ENCODE peak calls at places on chromosomes 16 and 17, in six cellular contexts. V, J, S, H, F and W are unnamed samples.

GRCh38 chr17:8387914-8388651 is 5.1 kb upstream of the RPL26 start:
- DNase-seq in V (no peak), J (no peak), S (no peak), H (no peak), F (no peak), W (no peak)

GRCh38 chr17:16215965-16216316 is 607 bp upstream of the NCOR1 start:
- DNase-seq in V (no peak), J (no peak), S (no peak), H (no peak), F (no peak), W (no peak)

GRCh38 chr16:64626771-64627170 is 495.1 kb downstream of the CDH11 start:
- DNase-seq in V (no peak), J (no peak), S (no peak), H (no peak), F (no peak), W (no peak)

GRCh38 chr17:13031718-13032350 is 14.0 kb upstream of the ELAC2 start:
- DNase-seq in V (peak), J (no peak), S (peak), H (no peak), F (peak), W (no peak)

GRCh38 chr17:15978606-15979005 is 20.9 kb downstream of the ZSWIM7 start:
- DNase-seq in V (no peak), J (no peak), S (no peak), H (no peak), F (no peak), W (no peak)

GRCh38 chr16:18832613-18833012 is 31.3 kb upstream of the ARL6IP1 start:
- DNase-seq in V (no peak), J (no peak), S (no peak), H (no peak), F (no peak), W (no peak)

GRCh38 chr16:57388359-57389086 is 16.0 kb upstream of the CCL17 start:
- DNase-seq in V (no peak), J (no peak), S (no peak), H (no peak), F (no peak), W (no peak)

GRCh38 chr17:36884495-36885160 is 52.6 kb upstream of the LHX1 start:
- DNase-seq in V (no peak), J (no peak), S (no peak), H (no peak), F (no peak), W (no peak)

GRCh38 chr16:49592507-49593422 is 219.2 kb downstream of the C16orf78 start:
- DNase-seq in V (no peak), J (no peak), S (peak), H (no peak), F (peak), W (peak)

GRCh38 chr16:65546353-65546791 is 424.5 kb upstream of the CDH11 start:
- DNase-seq in V (no peak), J (no peak), S (peak), H (no peak), F (peak), W (no peak)

GRCh38 chr17:8150194-8151119 is 1.7 kb downstream of the PER1 start:
- DNase-seq in V (no peak), J (no peak), S (peak), H (no peak), F (no peak), W (no peak)

GRCh38 chr16:65783709-65784474 is 582.6 kb upstream of the CDH5 start:
- DNase-seq in V (no peak), J (no peak), S (peak), H (no peak), F (peak), W (no peak)

GRCh38 chr16:15726715-15727114 is 76.7 kb downstream of the NDE1 start:
- DNase-seq in V (no peak), J (no peak), S (no peak), H (no peak), F (no peak), W (no peak)

GRCh38 chr16:85329999-85330693 is 217.9 kb upstream of the CIBAR2 start:
- DNase-seq in V (no peak), J (no peak), S (no peak), H (no peak), F (no peak), W (no peak)

GRCh38 chr16:9820481-9821246 is 361.6 kb downstream of the GRIN2A start:
- DNase-seq in V (no peak), J (no peak), S (no peak), H (no peak), F (no peak), W (no peak)

GRCh38 chr17:31573861-31574260 is 182.4 kb downstream of the RAB11FIP4 start:
- DNase-seq in V (no peak), J (no peak), S (no peak), H (no peak), F (no peak), W (no peak)

GRCh38 chr17:58247511-58248363 is 9.4 kb downstream of the LPO start:
- DNase-seq in V (no peak), J (no peak), S (no peak), H (no peak), F (no peak), W (peak)

GRCh38 chr17:27481327-27481726 is 25.1 kb downstream of the KSR1 start:
- DNase-seq in V (no peak), J (no peak), S (no peak), H (no peak), F (no peak), W (no peak)

GRCh38 chr16:57087003-57087402 is 5.4 kb upstream of the CPNE2 start:
- DNase-seq in V (no peak), J (no peak), S (no peak), H (no peak), F (no peak), W (no peak)

GRCh38 chr16:88963583-88963982 is 13.4 kb downstream of the CBFA2T3 start:
- DNase-seq in V (no peak), J (no peak), S (no peak), H (no peak), F (no peak), W (no peak)

GRCh38 chr17:46044286-46044928 is 45.4 kb downstream of the STH start:
- DNase-seq in V (peak), J (peak), S (peak), H (peak), F (peak), W (peak)

GRCh38 chr17:69539274-69539673 is 124.8 kb downstream of the MAP2K6 start:
- DNase-seq in V (no peak), J (no peak), S (no peak), H (no peak), F (peak), W (peak)

GRCh38 chr17:77436058-77436442 is 295.3 kb downstream of the SEC14L1 start:
- DNase-seq in V (no peak), J (no peak), S (peak), H (no peak), F (peak), W (no peak)

GRCh38 chr16:6081320-6081976 is 983.9 kb upstream of the EEF2KMT start:
- DNase-seq in V (no peak), J (no peak), S (no peak), H (no peak), F (peak), W (no peak)

GRCh38 chr17:74431568-74432483 is at the start of gene GPRC5C:
- DNase-seq in V (no peak), J (no peak), S (peak), H (peak), F (peak), W (peak)

GRCh38 chr16:69176033-69176780 is 10.8 kb upstream of the SNTB2 start:
- DNase-seq in V (peak), J (peak), S (peak), H (no peak), F (peak), W (peak)

GRCh38 chr16:84907575-84907974 is 87.8 kb downstream of the CRISPLD2 start:
- DNase-seq in V (no peak), J (peak), S (peak), H (peak), F (peak), W (no peak)

GRCh38 chr16:85891776-85892166 is 7.2 kb upstream of the IRF8 start:
- DNase-seq in V (no peak), J (no peak), S (no peak), H (no peak), F (no peak), W (peak)

GRCh38 chr16:84233748-84234147 is 6.1 kb downstream of the KCNG4 start:
- DNase-seq in V (no peak), J (no peak), S (no peak), H (no peak), F (no peak), W (no peak)

GRCh38 chr16:87464691-87465300 is 28.0 kb downstream of the ZCCHC14 start:
- DNase-seq in V (peak), J (peak), S (peak), H (peak), F (peak), W (peak)

GRCh38 chr16:87466975-87467501 is 25.8 kb downstream of the ZCCHC14 start:
- DNase-seq in V (no peak), J (no peak), S (no peak), H (no peak), F (no peak), W (no peak)

GRCh38 chr16:87463722-87464690 is 28.8 kb downstream of the ZCCHC14 start:
- DNase-seq in V (peak), J (no peak), S (peak), H (peak), F (peak), W (peak)

GRCh38 chr16:87468550-87468949 is 24.3 kb downstream of the ZCCHC14 start:
- DNase-seq in V (no peak), J (no peak), S (no peak), H (no peak), F (no peak), W (no peak)

DNA sequence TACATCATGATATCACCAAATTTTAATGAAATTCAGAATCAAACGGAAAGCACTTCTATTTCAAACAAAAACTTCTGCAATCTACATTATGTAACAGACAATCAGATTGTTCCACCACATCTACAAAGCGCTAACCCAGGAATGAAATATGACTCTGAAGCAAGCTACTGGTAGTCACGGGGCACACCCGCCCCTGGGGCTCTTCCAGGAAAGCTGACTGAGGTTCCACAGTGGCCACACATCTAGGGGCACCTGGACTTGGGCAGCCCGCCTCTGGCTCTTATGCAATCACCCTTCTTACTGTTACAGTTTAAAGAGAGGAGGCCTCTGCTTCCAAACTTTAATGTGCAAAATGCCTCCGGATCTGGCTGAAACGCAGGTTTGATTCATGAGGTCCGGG is 27.5 kb downstream of the ZCCHC14 start:
- DNase-seq in V (peak), J (peak), S (peak), H (peak), F (peak), W (no peak)
- H3K4me3 ChIP-seq in V (peak), J (peak), S (no peak), H (no peak), F (peak), W (no peak)

GRCh38 chr17:44759096-44759915 is 518 bp downstream of the ADAM11 start:
- DNase-seq in V (no peak), J (no peak), S (no peak), H (no peak), F (no peak), W (peak)
- H3K4me3 ChIP-seq in V (peak), J (peak), S (peak), H (peak), F (peak), W (no peak)

DNA sequence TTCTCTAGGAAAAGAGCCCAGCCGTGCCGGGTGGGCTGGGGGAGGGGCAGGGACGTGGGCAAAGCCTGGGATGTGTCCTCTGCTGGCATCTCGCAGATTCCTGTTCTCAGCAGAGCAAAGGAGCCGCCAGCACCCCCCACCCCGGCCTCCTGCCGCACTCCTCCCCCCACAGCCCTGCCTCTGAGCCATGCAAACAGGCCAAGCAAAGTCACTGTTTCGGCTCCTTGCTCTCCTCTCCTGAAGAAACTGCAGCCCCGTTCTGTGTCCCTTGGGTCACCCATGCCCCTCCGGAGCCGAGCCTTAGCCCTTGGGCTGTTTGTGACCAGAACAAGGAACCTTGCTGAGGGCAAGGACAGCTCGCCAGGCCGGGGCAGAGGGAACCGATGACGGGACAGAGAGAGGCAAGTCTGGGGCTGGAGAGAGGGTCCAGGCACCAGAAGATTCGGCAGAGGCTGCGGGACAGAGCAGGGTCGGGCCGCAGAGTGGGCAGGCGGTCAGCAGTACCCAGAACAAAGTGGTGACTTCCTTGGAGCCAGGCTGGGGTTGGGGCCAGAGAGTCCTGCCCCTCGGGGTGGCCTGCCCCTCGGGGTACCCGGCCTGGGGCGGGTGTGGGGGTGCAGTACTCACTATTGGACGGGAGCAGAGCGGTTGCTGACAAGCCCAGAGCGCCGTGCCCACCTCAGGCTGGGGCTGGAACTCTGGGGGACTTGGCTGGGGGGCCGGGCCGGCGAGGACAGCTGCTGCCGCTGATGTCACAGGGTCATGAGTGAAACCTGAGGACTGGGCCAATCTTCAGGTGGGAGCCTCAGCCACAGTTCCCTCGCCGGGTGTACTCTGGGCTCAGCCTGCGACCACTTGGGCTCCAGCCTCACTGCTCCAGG is 9.2 kb upstream of the PRR29 start:
- DNase-seq in V (no peak), J (no peak), S (peak), H (no peak), F (no peak), W (no peak)
- H3K4me3 ChIP-seq in V (no peak), J (no peak), S (no peak), H (no peak), F (no peak), W (no peak)

GRCh38 chr17:3572231-3572630 is 14.6 kb upstream of the TRPV3 start:
- DNase-seq in V (no peak), J (no peak), S (no peak), H (no peak), F (no peak), W (no peak)

GRCh38 chr17:3575506-3575905 is 17.9 kb upstream of the TRPV3 start:
- DNase-seq in V (no peak), J (peak), S (peak), H (no peak), F (peak), W (no peak)

GRCh38 chr17:3573246-3574100 is 15.9 kb upstream of the TRPV3 start:
- DNase-seq in V (no peak), J (no peak), S (no peak), H (no peak), F (no peak), W (no peak)

GRCh38 chr17:3576970-3577369 is 19.4 kb upstream of the TRPV3 start:
- DNase-seq in V (no peak), J (no peak), S (no peak), H (no peak), F (no peak), W (no peak)

GRCh38 chr17:3574231-3574630 is 16.6 kb upstream of the TRPV3 start:
- DNase-seq in V (no peak), J (no peak), S (no peak), H (no peak), F (no peak), W (no peak)
- H3K4me3 ChIP-seq in V (no peak), J (no peak), S (no peak), H (no peak), F (no peak), W (no peak)

GRCh38 chr17:65560628-65561371 is 648 bp downstream of the AXIN2 start:
- DNase-seq in V (peak), J (no peak), S (peak), H (peak), F (peak), W (peak)

GRCh38 chr17:65558311-65558682 is 3.2 kb downstream of the AXIN2 start:
- DNase-seq in V (no peak), J (no peak), S (no peak), H (no peak), F (no peak), W (no peak)

GRCh38 chr17:65559802-65560627 is 1.4 kb downstream of the AXIN2 start:
- DNase-seq in V (no peak), J (no peak), S (peak), H (no peak), F (peak), W (peak)

GRCh38 chr17:65558683-65559311 is 2.7 kb downstream of the AXIN2 start:
- DNase-seq in V (no peak), J (no peak), S (no peak), H (no peak), F (no peak), W (no peak)

GRCh38 chr17:65559483-65559801 is 2.0 kb downstream of the AXIN2 start:
- DNase-seq in V (no peak), J (no peak), S (no peak), H (no peak), F (no peak), W (no peak)
- H3K4me3 ChIP-seq in V (peak), J (peak), S (peak), H (no peak), F (peak), W (peak)

GRCh38 chr17:67390646-67391480 is 13.8 kb downstream of the PITPNC1 start:
- DNase-seq in V (peak), J (peak), S (peak), H (peak), F (peak), W (peak)
- H3K4me3 ChIP-seq in V (peak), J (no peak), S (no peak), H (no peak), F (peak), W (no peak)

DNA sequence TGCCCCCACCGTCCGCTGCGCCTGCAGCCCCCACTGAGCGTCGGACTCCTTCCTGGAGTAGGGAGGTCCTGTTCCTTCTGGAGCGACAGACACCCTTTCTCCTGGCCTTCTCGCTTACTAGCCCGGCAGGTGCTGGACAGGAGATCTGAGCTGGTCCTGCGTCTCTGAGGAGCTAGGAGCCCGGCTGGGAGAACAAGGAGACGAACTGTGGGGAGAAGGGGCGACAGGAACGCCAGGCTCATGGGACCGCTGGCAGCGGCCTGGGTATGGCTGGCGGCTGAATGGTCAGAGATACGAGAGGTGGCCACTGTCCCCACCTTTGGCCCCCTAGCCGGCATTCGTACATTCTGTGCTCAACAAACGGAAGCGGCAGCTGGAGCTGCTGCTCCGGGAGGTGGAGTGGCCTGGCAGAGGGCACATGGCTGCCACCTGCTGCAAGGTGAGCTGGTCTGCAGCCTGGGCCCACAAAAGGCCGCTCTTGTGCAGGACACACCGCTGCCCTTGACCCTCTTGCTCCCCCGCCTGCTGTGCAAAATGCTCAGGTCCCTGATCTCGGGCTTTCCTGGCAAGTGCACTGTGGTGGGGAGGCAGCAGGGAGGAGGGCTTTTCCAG is 2066.7 kb downstream of the TP53TG3F start:
- DNase-seq in V (no peak), J (no peak), S (no peak), H (no peak), F (no peak), W (no peak)
- H3K4me3 ChIP-seq in V (no peak), J (no peak), S (no peak), H (no peak), F (no peak), W (no peak)

DNA sequence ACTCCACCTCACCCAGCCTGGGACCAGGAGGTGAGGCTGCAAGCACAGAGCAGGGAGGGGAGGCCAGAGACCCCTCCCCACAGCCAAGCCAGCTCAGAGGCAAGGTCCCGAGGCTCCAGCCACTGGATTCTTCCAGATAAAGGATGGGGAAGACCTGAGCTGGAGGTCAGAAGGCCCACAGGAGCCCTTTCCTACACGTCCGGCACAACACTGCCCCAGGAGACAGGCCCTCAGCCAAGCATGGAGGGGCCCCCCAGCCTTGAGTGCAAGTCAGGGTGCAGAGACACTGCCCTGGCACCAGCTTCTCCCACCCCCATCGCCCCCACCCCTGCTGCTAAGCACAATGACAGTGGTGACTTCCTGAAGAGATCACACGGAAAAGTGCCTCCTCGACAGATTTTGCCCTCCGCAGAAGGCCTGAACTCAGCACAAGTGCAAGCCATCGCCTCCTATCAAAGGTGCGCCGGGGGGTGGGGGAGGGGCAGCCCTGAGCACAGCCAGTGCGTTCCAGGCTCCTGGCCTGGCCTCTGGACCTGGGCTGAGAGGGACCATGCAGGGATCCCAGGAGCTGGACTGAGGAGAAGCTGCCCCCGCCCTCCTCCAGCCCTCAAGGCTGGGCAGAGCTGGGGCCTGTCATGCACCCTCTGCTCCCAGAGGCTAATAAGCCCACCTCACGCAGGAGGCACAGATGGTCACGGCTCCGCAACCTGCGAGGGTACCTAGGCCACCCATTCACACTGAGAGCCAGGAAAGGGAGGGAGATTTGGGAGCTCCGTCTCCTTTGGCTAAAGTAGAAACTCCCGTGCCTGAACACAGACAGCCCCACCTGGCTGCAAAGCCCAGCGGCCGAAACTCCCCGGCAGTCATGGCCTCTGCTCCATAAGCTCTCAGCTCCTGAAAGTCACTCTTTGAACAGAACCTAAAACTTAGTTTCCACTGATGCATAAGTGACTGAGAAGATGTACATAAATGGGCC is 2.7 kb downstream of the MAFG start:
- DNase-seq in V (no peak), J (no peak), S (no peak), H (no peak), F (no peak), W (no peak)
- H3K4me3 ChIP-seq in V (no peak), J (no peak), S (no peak), H (no peak), F (no peak), W (no peak)